ENCODE peak calls at places on chromosomes 7 and 10, in eight cellular contexts. A is IMR-90, Z is T-cell, X is MV-4-11, N is activated T-helper 1 cell treated with Interleukin-2 at 50 U/mL for 16 hours, M is hepatocyte, J is midbrain, I is cardiac fibroblast. K is an unnamed sample.

GRCh38 chr10:10977978-10978377 is 39.7 kb upstream of the CELF2 start:
- DNase-seq in N (no peak), J (no peak), I (peak; percentile 58), X (no peak), A (peak; percentile 16), M (no peak), Z (no peak), K (peak; percentile 48)

GRCh38 chr7:82323806-82324205 is 119.8 kb downstream of the CACNA2D1 start:
- DNase-seq in X (no peak), Z (no peak), A (peak; percentile 38), J (no peak), M (no peak), I (no peak), N (no peak), K (no peak)

GRCh38 chr7:107147464-107148214 is 21.2 kb upstream of the HBP1 start:
- DNase-seq in X (no peak), M (peak; percentile 50), A (peak; percentile 47), I (peak; percentile 69), J (peak; percentile 55), N (peak; percentile 13), Z (no peak), K (no peak)

GRCh38 chr10:60203993-60204618 is 185.6 kb downstream of the ANK3 start:
- DNase-seq in I (peak; percentile 67), M (peak; percentile 60), Z (no peak), N (no peak), X (peak; percentile 26), J (peak; percentile 58), A (peak; percentile 54), K (no peak)

GRCh38 chr7:112009081-112009480 is 197.1 kb downstream of the DOCK4 start:
- DNase-seq in Z (no peak), J (no peak), M (no peak), N (no peak), A (peak; percentile 83), I (peak; percentile 76), X (peak; percentile 11), K (peak; percentile 41)

GRCh38 chr7:103009466-103010219 is 65.0 kb downstream of the FBXL13 start:
- DNase-seq in X (no peak), M (no peak), J (no peak), Z (no peak), I (no peak), N (no peak), A (no peak), K (no peak)

GRCh38 chr7:40698921-40699260 is 564.1 kb downstream of the SUGCT start:
- DNase-seq in J (no peak), N (no peak), A (no peak), Z (no peak), X (no peak), M (no peak), I (no peak), K (no peak)

GRCh38 chr7:70502117-70502516 is 629.8 kb upstream of the GALNT17 start:
- DNase-seq in J (no peak), X (no peak), M (no peak), N (no peak), A (no peak), Z (no peak), I (no peak), K (no peak)

GRCh38 chr7:96045919-96046318 is 273.6 kb downstream of the DYNC1I1 start:
- DNase-seq in A (no peak), N (no peak), I (no peak), X (no peak), J (no peak), M (no peak), Z (no peak), K (no peak)

GRCh38 chr7:157309990-157310668 is 26.7 kb upstream of the DNAJB6 start:
- DNase-seq in J (peak; percentile 56), X (no peak), N (no peak), I (peak; percentile 97), A (peak; percentile 96), Z (no peak), M (no peak), K (peak; percentile 98)

GRCh38 chr7:1108264-1108920 is 20.5 kb downstream of the GPER1 start:
- DNase-seq in N (no peak), M (no peak), J (no peak), X (no peak), Z (no peak), A (no peak), I (no peak), K (no peak)

GRCh38 chr10:17029581-17030271 is 99.9 kb downstream of the CUBN start:
- DNase-seq in X (peak; percentile 79), N (peak; percentile 60), A (peak; percentile 87), J (no peak), M (peak; percentile 70), I (peak; percentile 89), Z (peak; percentile 39), K (peak; percentile 57)

GRCh38 chr7:108329514-108329913 is 126.7 kb downstream of the NRCAM start:
- DNase-seq in M (no peak), A (no peak), X (no peak), Z (no peak), J (no peak), N (no peak), I (no peak), K (no peak)

GRCh38 chr10:43707755-43708154 is 59.1 kb upstream of the ZNF32 start:
- DNase-seq in M (no peak), Z (no peak), N (no peak), I (peak; percentile 81), A (no peak), X (no peak), J (no peak), K (no peak)

GRCh38 chr7:2164646-2165045 is 68.1 kb downstream of the MAD1L1 start:
- DNase-seq in Z (no peak), M (no peak), J (no peak), N (no peak), A (no peak), X (no peak), I (no peak), K (no peak)

GRCh38 chr10:72625276-72625607 is 637 bp downstream of the MICU1 start:
- DNase-seq in Z (no peak), N (no peak), I (no peak), A (no peak), X (no peak), J (no peak), M (no peak), K (no peak)

GRCh38 chr7:149188637-149189259 is 6.6 kb upstream of the ZNF282 start:
- DNase-seq in Z (no peak), J (no peak), X (no peak), A (no peak), I (no peak), N (no peak), M (no peak), K (no peak)

GRCh38 chr10:43202224-43202656 is 64.0 kb downstream of the CSGALNACT2 start:
- DNase-seq in Z (no peak), N (no peak), I (peak; percentile 26), A (no peak), J (no peak), M (peak; percentile 61), X (peak; percentile 44), K (peak; percentile 26)

GRCh38 chr10:116207690-116208089 is 65.3 kb downstream of the GFRA1 start:
- DNase-seq in N (no peak), M (no peak), X (no peak), I (no peak), J (no peak), Z (no peak), A (no peak), K (no peak)